ENCODE peak calls at places on chromosomes 16 and 17, in five cellular contexts. G is AG09319, K is renal cortical epithelial cell, M is LoVo, U is NCI-H510A treated with DMSO at 0.1 percent for 48 hours. V is an unnamed sample.

GRCh38 chr17:80414508-80414802 is 512 bp upstream of the ENDOV start:
- DNase-seq in G (no peak), K (peak), M (no peak), U (no peak), V (no peak)

GRCh38 chr17:68759343-68760140 is 158.4 kb upstream of the FAM20A start:
- DNase-seq in G (peak), K (peak), M (peak), U (peak), V (peak)

GRCh38 chr17:36611345-36612072 is 10.1 kb downstream of the MRM1 start:
- DNase-seq in G (peak), K (no peak), M (no peak), U (no peak), V (no peak)

GRCh38 chr17:41835214-41835799 is 725 bp downstream of the NT5C3B start:
- DNase-seq in G (no peak), K (no peak), M (no peak), U (no peak), V (no peak)

GRCh38 chr16:4386452-4386813 is 14.8 kb downstream of the VASN start:
- DNase-seq in G (no peak), K (no peak), M (no peak), U (no peak), V (no peak)

GRCh38 chr17:15651583-15652110 is 32.1 kb upstream of the FBXW10B start:
- DNase-seq in G (peak), K (peak), M (peak), U (peak), V (peak)

GRCh38 chr17:82859431-82860403 is 19.9 kb upstream of the ZNF750 start:
- DNase-seq in G (no peak), K (peak), M (no peak), U (peak), V (peak)

GRCh38 chr17:28643979-28644781 is 778 bp downstream of the BLTP2 start:
- DNase-seq in G (no peak), K (peak), M (peak), U (peak), V (no peak)

GRCh38 chr16:86093801-86094750 is 195.1 kb downstream of the IRF8 start:
- DNase-seq in G (no peak), K (no peak), M (no peak), U (no peak), V (no peak)

GRCh38 chr17:80866050-80866793 is 125.4 kb upstream of the CHMP6 start:
- DNase-seq in G (peak), K (peak), M (no peak), U (peak), V (peak)

GRCh38 chr17:72120878-72121163 is at the start of gene SOX9:
- DNase-seq in G (peak), K (peak), M (peak), U (peak), V (no peak)

GRCh38 chr17:80192268-80192667 is 22.4 kb downstream of the CARD14 start:
- DNase-seq in G (no peak), K (no peak), M (no peak), U (no peak), V (no peak)

V was measured in activated T-helper 2 cell treated with anti-CD3 and anti-CD28 coated beads, Interferon-gamma antibody, Interleukin-2, Interleukin-4, amounts not matched to agents 10 μg/mL and 5 μg/mL and 100 μg/mL, durations not matched to agents 14 hours and 24 hours and 36 hours.